ENCODE peak calls at places on chromosomes 13 and 19, in ten cellular contexts. U is body of pancreas, J is spleen, G is suprapubic skin, Y is Peyer's patch, K is testis, T is ovary, Z is tibial nerve, W is IMR-90, S is right lobe of liver. O is an unnamed sample.

GRCh38 chr19:8512115-8512967 is 1.6 kb downstream of the ZNF414 start:
- DNase-seq in U (no peak), J (no peak), G (no peak), Y (no peak), K (peak; percentile 44), T (peak; percentile 53), Z (no peak), W (no peak), S (no peak), O (no peak)

GRCh38 chr13:41060723-41061074 is 610 bp upstream of the WBP4 start:
- DNase-seq in U (peak; percentile 84), J (peak; percentile 97), G (peak; percentile 91), Y (peak; percentile 84), K (peak; percentile 88), T (peak; percentile 88), Z (peak; percentile 83), W (no peak), S (peak; percentile 91), O (peak; percentile 82)

GRCh38 chr13:44989941-44990340 is 603 bp downstream of the GPALPP1 start:
- DNase-seq in U (no peak), J (no peak), G (no peak), Y (no peak), K (no peak), T (no peak), Z (no peak), W (no peak), S (no peak), O (no peak)

GRCh38 chr19:45419396-45419795 is 4.3 kb downstream of the ERCC1 start:
- DNase-seq in U (peak; percentile 51), J (peak; percentile 86), G (no peak), Y (peak; percentile 75), K (no peak), T (no peak), Z (no peak), W (no peak), S (peak; percentile 28), O (no peak)

GRCh38 chr13:80884031-80884785 is 543.3 kb upstream of the SPRY2 start:
- DNase-seq in U (no peak), J (no peak), G (no peak), Y (no peak), K (no peak), T (no peak), Z (no peak), W (no peak), S (no peak), O (no peak)

GRCh38 chr19:8488351-8488750 is 14.1 kb downstream of the PRAM1 start:
- DNase-seq in U (no peak), J (peak; percentile 41), G (no peak), Y (no peak), K (no peak), T (no peak), Z (no peak), W (no peak), S (no peak), O (no peak)

GRCh38 chr19:23366437-23366836 is 28.8 kb downstream of the ZNF91 start:
- DNase-seq in U (no peak), J (no peak), G (no peak), Y (no peak), K (no peak), T (no peak), Z (no peak), W (no peak), S (no peak), O (no peak)

GRCh38 chr13:73967397-73968165 is 166.6 kb downstream of the KLF12 start:
- DNase-seq in U (no peak), J (no peak), G (no peak), Y (peak; percentile 37), K (no peak), T (no peak), Z (no peak), W (no peak), S (no peak), O (no peak)

GRCh38 chr13:39672378-39673132 is 17.1 kb downstream of the COG6 start:
- DNase-seq in U (no peak), J (no peak), G (no peak), Y (no peak), K (no peak), T (no peak), Z (no peak), W (no peak), S (no peak), O (no peak)

GRCh38 chr13:25806304-25806974 is 245.4 kb downstream of the SHISA2 start:
- DNase-seq in U (no peak), J (no peak), G (no peak), Y (no peak), K (no peak), T (no peak), Z (no peak), W (no peak), S (no peak), O (no peak)

GRCh38 chr19:48741222-48741999 is 1.0 kb upstream of the RASIP1 start:
- DNase-seq in U (peak; percentile 78), J (peak; percentile 80), G (no peak), Y (no peak), K (peak; percentile 66), T (peak; percentile 60), Z (no peak), W (no peak), S (peak; percentile 68), O (peak; percentile 60)

GRCh38 chr13:21046203-21046602 is 15.2 kb downstream of the LATS2 start:
- DNase-seq in U (no peak), J (no peak), G (no peak), Y (no peak), K (no peak), T (no peak), Z (no peak), W (no peak), S (no peak), O (no peak)

GRCh38 chr13:21043898-21044297 is 17.5 kb downstream of the LATS2 start:
- DNase-seq in U (no peak), J (no peak), G (no peak), Y (no peak), K (no peak), T (no peak), Z (no peak), W (peak; percentile 96), S (no peak), O (no peak)

GRCh38 chr13:21047087-21047486 is 14.3 kb downstream of the LATS2 start:
- DNase-seq in U (no peak), J (no peak), G (no peak), Y (no peak), K (no peak), T (no peak), Z (no peak), W (no peak), S (no peak), O (no peak)

GRCh38 chr13:21047591-21048282 is 13.6 kb downstream of the LATS2 start:
- DNase-seq in U (no peak), J (no peak), G (no peak), Y (no peak), K (no peak), T (no peak), Z (no peak), W (no peak), S (no peak), O (no peak)

GRCh38 chr13:21045101-21045500 is 16.3 kb downstream of the LATS2 start:
- DNase-seq in U (no peak), J (no peak), G (no peak), Y (no peak), K (no peak), T (no peak), Z (no peak), W (no peak), S (no peak), O (no peak)
- H3K36me3 ChIP-seq in U (no peaks in the 10 kb centered on the region), J (no peaks in the 10 kb centered on the region), G (peaks cover 6% of the 10 kb centered on the region), Y (no peaks in the 10 kb centered on the region), K (no peaks in the 10 kb centered on the region), T (no peaks in the 10 kb centered on the region), Z (no peaks in the 10 kb centered on the region), W (peaks cover 37% of the 10 kb centered on the region), S (no peaks in the 10 kb centered on the region), O (no peaks in the 10 kb centered on the region)

GRCh38 chr19:52196256-52196967 is 6.6 kb downstream of the PPP2R1A start:
- DNase-seq in U (no peak), J (no peak), G (no peak), Y (no peak), K (no peak), T (no peak), Z (no peak), W (peak; percentile 62), S (no peak), O (no peak)
- H3K4me1 ChIP-seq in U (peaks cover 41% of the 10 kb centered on the region), J (peaks cover 97% of the 10 kb centered on the region), G (peaks cover 67% of the 10 kb centered on the region), Y (peaks cover 8% of the 10 kb centered on the region), K (peaks cover 20% of the 10 kb centered on the region), T (peaks cover 22% of the 10 kb centered on the region), Z (no peaks in the 10 kb centered on the region), W (peaks cover 23% of the 10 kb centered on the region), S (peaks cover 5% of the 10 kb centered on the region), O (no peaks in the 10 kb centered on the region)

GRCh38 chr19:50332014-50332263 is 2.8 kb upstream of the KCNC3 start:
- DNase-seq in U (no peak), J (peak; percentile 72), G (no peak), Y (no peak), K (no peak), T (no peak), Z (no peak), W (no peak), S (no peak), O (no peak)

GRCh38 chr19:50331187-50332013 is 2.2 kb upstream of the KCNC3 start:
- DNase-seq in U (no peak), J (peak; percentile 73), G (no peak), Y (no peak), K (no peak), T (no peak), Z (no peak), W (no peak), S (no peak), O (no peak)

GRCh38 chr19:50329146-50329925 is at the start of gene KCNC3:
- DNase-seq in U (peak; percentile 100), J (peak; percentile 97), G (peak; percentile 99), Y (peak; percentile 100), K (peak; percentile 100), T (peak; percentile 81), Z (peak; percentile 94), W (peak; percentile 83), S (peak; percentile 100), O (peak; percentile 92)

GRCh38 chr19:50332264-50333038 is 3.3 kb upstream of the KCNC3 start:
- DNase-seq in U (no peak), J (peak; percentile 71), G (no peak), Y (no peak), K (no peak), T (no peak), Z (no peak), W (no peak), S (no peak), O (no peak)

GRCh38 chr19:50330365-50331078 is 1.3 kb upstream of the KCNC3 start:
- DNase-seq in U (peak; percentile 89), J (peak; percentile 95), G (no peak), Y (peak; percentile 86), K (peak; percentile 88), T (peak; percentile 50), Z (peak; percentile 26), W (peak; percentile 1), S (peak; percentile 93), O (peak; percentile 28)
- TF ChIP-seq POLR2A in U (no peak), J (no peak), G (no peak), Y (no peak), K (no peak), T (no peak), Z (no peak), W (no peak), S (no peak), O (no peak)

DNA sequence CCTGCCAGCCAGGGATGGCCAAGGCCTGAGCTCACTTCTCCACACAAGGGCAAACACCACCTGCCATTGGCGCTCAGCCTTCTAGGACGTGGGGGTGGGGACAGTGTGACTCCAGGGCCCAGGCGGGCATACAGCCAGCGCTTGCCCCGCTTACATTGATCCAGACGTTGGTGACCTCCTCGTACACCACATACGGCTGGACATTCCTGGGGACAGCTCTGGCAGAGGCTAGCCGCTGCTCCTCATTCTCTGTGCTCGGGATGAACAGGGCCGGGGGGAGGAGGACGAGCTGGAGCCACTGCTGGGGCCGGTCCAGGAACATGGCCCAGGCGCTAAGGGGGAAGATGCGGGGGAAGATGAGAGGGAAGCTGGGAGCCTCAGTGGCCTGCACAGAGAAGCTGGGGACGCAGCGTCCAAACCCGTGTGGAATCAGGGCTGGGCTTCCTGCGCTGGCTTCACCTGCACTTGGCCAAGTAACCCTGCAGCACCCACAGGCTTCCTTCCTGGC is 25.1 kb upstream of the MYDGF start:
- DNase-seq in U (no peak), J (no peak), G (no peak), Y (no peak), K (no peak), T (no peak), Z (no peak), W (no peak), S (peak; percentile 69), O (peak; percentile 37)
- H3K36me3 ChIP-seq in U (peaks cover 4% of the 10 kb centered on the region), J (peaks cover 94% of the 10 kb centered on the region), G (peaks cover 90% of the 10 kb centered on the region), Y (no peaks in the 10 kb centered on the region), K (no peaks in the 10 kb centered on the region), T (peaks cover 4% of the 10 kb centered on the region), Z (no peaks in the 10 kb centered on the region), W (peaks cover 69% of the 10 kb centered on the region), S (peaks cover 16% of the 10 kb centered on the region), O (no peaks in the 10 kb centered on the region)